ENCODE peak calls at places on chromosomes 6 and 20, in eight cellular contexts. D is stimulated activated CD4-positive, alpha-beta T cell treated with anti-CD3 and anti-CD28 coated beads, TNF-alpha, amount 100 ng/mL, for 48 hours; G is left ventricle myocardium inferior; Z is HTR-8/SVneo; B is LoVo; K is naive thymus-derived CD8-positive, alpha-beta T cell; H is nephron progenitor cell; M is putamen. R is an unnamed sample.
A peak's percentile ranks its signal among the peaks of the same experiment; 100 is the strongest.

GRCh38 chr6:4382362-4382853 is 247.0 kb upstream of the ECI2 start:
- DNase-seq in D (no peak), G (no peak), Z (no peak), B (no peak), K (no peak), H (no peak), M (no peak), R (no peak)

GRCh38 chr6:128118401-128118800 is 217.5 kb upstream of the THEMIS start:
- DNase-seq in D (no peak), G (no peak), Z (no peak), B (no peak), K (no peak), H (no peak), M (no peak), R (no peak)

GRCh38 chr6:141451176-141451507 is 681.6 kb upstream of the GJE1 start:
- DNase-seq in D (no peak), G (no peak), Z (no peak), B (no peak), K (no peak), H (no peak), M (no peak), R (no peak)

GRCh38 chr6:36116066-36116465 is 14.2 kb upstream of the MAPK13 start:
- DNase-seq in D (no peak), G (no peak), Z (no peak), B (no peak), K (no peak), H (no peak), M (no peak), R (no peak)

GRCh38 chr6:106422551-106422950 is 62.0 kb downstream of the CRYBG1 start:
- DNase-seq in D (no peak), G (no peak), Z (no peak), B (no peak), K (no peak), H (no peak), M (no peak), R (no peak)

GRCh38 chr6:102075539-102075938 is 682.0 kb downstream of the GRIK2 start:
- DNase-seq in D (no peak), G (no peak), Z (no peak), B (no peak), K (no peak), H (no peak), M (no peak), R (peak; percentile 4)

GRCh38 chr6:169536446-169537170 is 165.2 kb downstream of the WDR27 start:
- DNase-seq in D (no peak), G (no peak), Z (no peak), B (no peak), K (no peak), H (no peak), M (no peak), R (peak; percentile 16)

GRCh38 chr6:56483929-56484328 is 158.8 kb downstream of the DST start:
- DNase-seq in D (no peak), G (no peak), Z (no peak), B (no peak), K (no peak), H (no peak), M (no peak), R (no peak)

GRCh38 chr20:40813708-40814327 is 124.8 kb upstream of the MAFB start:
- DNase-seq in D (no peak), G (no peak), Z (no peak), B (no peak), K (no peak), H (no peak), M (no peak), R (no peak)

GRCh38 chr6:40164345-40164755 is 230.1 kb upstream of the MOCS1 start:
- DNase-seq in D (no peak), G (no peak), Z (peak; percentile 12), B (no peak), K (no peak), H (no peak), M (peak; percentile 63), R (no peak)

GRCh38 chr6:98827295-98828159 is 6.8 kb upstream of the POU3F2 start:
- DNase-seq in D (no peak), G (no peak), Z (no peak), B (no peak), K (no peak), H (no peak), M (peak; percentile 83), R (no peak)

GRCh38 chr6:56913276-56914138 is 41.4 kb upstream of the BEND6 start:
- DNase-seq in D (no peak), G (no peak), Z (no peak), B (no peak), K (no peak), H (no peak), M (no peak), R (no peak)

GRCh38 chr20:45538209-45538798 is 978 bp downstream of the WFDC6 start:
- DNase-seq in D (no peak), G (no peak), Z (no peak), B (no peak), K (no peak), H (no peak), M (no peak), R (no peak)

R was measured in HepG2.